ENCODE peak calls at places on chromosomes 6 and 20, in six cellular contexts. J is GM23338, S is A549, X is upper lobe of right lung, O is neural crest cell, Y is breast epithelium. U is an unnamed sample.

GRCh38 chr20:63134201-63134612 is 81.7 kb downstream of the YTHDF1 start:
- DNase-seq in X (peak), S (no peak), Y (no peak), J (peak), O (no peak), U (peak)

GRCh38 chr6:93392797-93393196 is 26.6 kb downstream of the EPHA7 start:
- DNase-seq in X (no peak), J (no peak), Y (no peak), S (no peak), O (no peak), U (no peak)

GRCh38 chr6:125041740-125042459 is 79.7 kb downstream of the RNF217 start:
- DNase-seq in O (no peak), X (no peak), Y (no peak), S (no peak), J (no peak), U (no peak)

GRCh38 chr6:160115421-160115820 is 6.2 kb upstream of the SLC22A1 start:
- DNase-seq in S (no peak), J (no peak), Y (no peak), X (peak), O (no peak), U (no peak)

GRCh38 chr6:37134622-37135191 is 35.2 kb upstream of the PIM1 start:
- DNase-seq in Y (peak), J (no peak), O (no peak), S (peak), X (no peak), U (no peak)

GRCh38 chr6:125248136-125248535 is 53.6 kb downstream of the HDDC2 start:
- DNase-seq in S (no peak), Y (no peak), O (no peak), X (no peak), J (no peak), U (no peak)

GRCh38 chr6:170096191-170096802 is 194.6 kb downstream of the DLL1 start:
- DNase-seq in Y (no peak), S (no peak), O (no peak), J (no peak), X (peak), U (peak)

GRCh38 chr6:88166493-88166900 is 350 bp upstream of the CNR1 start:
- DNase-seq in O (peak), Y (no peak), J (no peak), S (no peak), X (peak), U (peak)

GRCh38 chr6:54236984-54237383 is 71.3 kb upstream of the TINAG start:
- DNase-seq in X (no peak), S (peak), J (no peak), O (no peak), Y (no peak), U (no peak)

GRCh38 chr6:8182209-8182845 is 80.0 kb upstream of the EEF1E1 start:
- DNase-seq in X (no peak), Y (no peak), O (no peak), J (no peak), S (no peak), U (no peak)

GRCh38 chr6:66277400-66277799 is 570.4 kb upstream of the EYS start:
- DNase-seq in Y (no peak), S (no peak), J (no peak), X (no peak), O (no peak), U (no peak)

GRCh38 chr6:56359201-56359899 is 112.0 kb upstream of the COL21A1 start:
- DNase-seq in J (peak), Y (peak), X (no peak), O (peak), S (peak), U (no peak)

GRCh38 chr6:157912326-157912725 is 69.3 kb upstream of the SYNJ2 start:
- DNase-seq in J (peak), O (no peak), S (no peak), X (no peak), Y (no peak), U (no peak)

GRCh38 chr6:88045521-88046136 is 2.0 kb upstream of the SPACA1 start:
- DNase-seq in Y (no peak), J (peak), X (no peak), S (no peak), O (no peak), U (no peak)

GRCh38 chr6:44073612-44074382 is 53.5 kb downstream of the MRPL14 start:
- DNase-seq in J (peak), X (no peak), Y (no peak), S (no peak), O (peak), U (no peak)

GRCh38 chr6:22643780-22644179 is 74.4 kb downstream of the HDGFL1 start:
- DNase-seq in S (no peak), X (no peak), O (no peak), J (no peak), Y (no peak), U (peak)

GRCh38 chr6:26032387-26033131 is 54.7 kb upstream of the HFE start:
- DNase-seq in O (no peak), Y (no peak), S (peak), X (no peak), J (peak), U (no peak)

GRCh38 chr6:21594427-21595264 is 1.1 kb downstream of the SOX4 start:
- DNase-seq in S (peak), O (peak), J (peak), X (peak), Y (peak), U (no peak)

GRCh38 chr6:168302534-168302933 is 17.0 kb downstream of the DACT2 start:
- DNase-seq in X (no peak), O (no peak), S (peak), Y (no peak), J (no peak), U (no peak)

GRCh38 chr6:168305863-168306262 is 13.7 kb downstream of the DACT2 start:
- DNase-seq in X (no peak), S (no peak), O (no peak), Y (no peak), J (no peak), U (no peak)

GRCh38 chr6:168303982-168304751 is 15.4 kb downstream of the DACT2 start:
- DNase-seq in J (no peak), X (no peak), Y (no peak), S (no peak), O (no peak), U (no peak)

GRCh38 chr6:168305091-168305749 is 14.4 kb downstream of the DACT2 start:
- DNase-seq in S (no peak), Y (no peak), J (no peak), X (no peak), O (no peak), U (no peak)

DNA sequence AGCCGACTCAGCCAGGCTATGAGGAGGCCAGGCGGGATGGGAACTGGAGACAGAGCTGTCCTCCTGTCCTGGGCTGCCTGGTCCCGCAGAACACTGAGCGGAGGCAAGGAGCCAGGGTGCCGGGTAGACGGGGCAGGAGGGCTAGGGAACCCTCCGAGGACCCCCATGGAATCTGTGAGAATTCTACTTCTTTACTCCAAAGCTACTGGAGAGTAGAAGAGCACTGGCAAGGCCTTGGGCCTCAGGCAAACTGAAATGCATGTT is 14.9 kb downstream of the DACT2 start:
- DNase-seq in X (no peak), S (no peak), Y (no peak), O (no peak), J (no peak), U (peak)
- TF ChIP-seq CTCF in X (no peak), S (no peak), Y (no peak), O (no peak), J (no peak), U (no peak)

GRCh38 chr6:6105472-6106036 is 98.8 kb upstream of the NRN1 start:
- DNase-seq in S (peak), O (no peak), J (peak), X (no peak), Y (no peak), U (no peak)
- TF ChIP-seq CTCF in S (no peak), O (no peak), J (peak), X (peak), Y (no peak), U (peak)

GRCh38 chr6:41799517-41799916 is 12.0 kb downstream of the TOMM6 start:
- DNase-seq in S (no peak), Y (no peak), X (no peak), J (no peak), O (no peak), U (no peak)

GRCh38 chr6:41798901-41799300 is 11.4 kb downstream of the TOMM6 start:
- DNase-seq in O (no peak), X (no peak), S (no peak), Y (no peak), J (no peak), U (no peak)

GRCh38 chr6:41796474-41796873 is 9.0 kb downstream of the TOMM6 start:
- DNase-seq in S (no peak), O (no peak), X (no peak), Y (no peak), J (no peak), U (no peak)

GRCh38 chr6:41805830-41806774 is 18.6 kb downstream of the TOMM6 start:
- DNase-seq in Y (no peak), O (no peak), J (no peak), X (no peak), S (no peak), U (no peak)

GRCh38 chr6:41801380-41801779 is 13.9 kb downstream of the TOMM6 start:
- DNase-seq in X (no peak), J (peak), S (peak), Y (no peak), O (no peak), U (no peak)
- TF ChIP-seq CTCF in X (no peak), J (peak), S (peak), Y (no peak), O (peak), U (peak)

DNA sequence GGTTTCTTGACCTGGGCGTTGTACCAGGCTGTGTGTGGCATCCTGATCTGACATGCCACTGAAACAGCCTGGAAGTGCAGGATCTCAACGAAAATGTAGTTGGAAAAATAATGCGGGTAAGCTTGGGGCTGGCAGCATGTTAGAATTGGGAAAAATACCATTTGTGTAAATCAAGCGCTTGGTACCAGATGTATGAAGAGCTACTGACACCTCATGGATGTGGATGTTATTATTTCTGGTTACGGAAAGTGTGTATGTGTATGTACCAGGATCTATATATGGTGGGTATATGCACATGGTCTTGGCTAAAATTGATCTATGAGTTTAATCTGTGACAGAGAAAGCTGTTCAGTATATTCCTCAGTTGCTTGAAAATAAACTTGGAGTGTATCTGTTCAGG is 22.7 kb downstream of the HIVEP1 start:
- DNase-seq in S (no peak), Y (no peak), O (no peak), X (no peak), J (no peak), U (no peak)
- TF ChIP-seq CTCF in S (peak), Y (no peak), O (no peak), X (no peak), J (no peak), U (peak)

GRCh38 chr6:90297124-90297865 is 652 bp upstream of the BACH2 start:
- DNase-seq in S (no peak), O (no peak), Y (no peak), X (peak), J (peak), U (no peak)

GRCh38 chr6:90294989-90295853 is 1.4 kb downstream of the BACH2 start:
- DNase-seq in Y (peak), X (peak), J (peak), S (peak), O (peak), U (no peak)

GRCh38 chr6:90297866-90298381 is 1.3 kb upstream of the BACH2 start:
- DNase-seq in Y (no peak), S (no peak), O (no peak), J (no peak), X (no peak), U (no peak)

GRCh38 chr6:90295854-90296345 is 743 bp downstream of the BACH2 start:
- DNase-seq in Y (peak), X (peak), S (peak), J (peak), O (peak), U (no peak)

GRCh38 chr6:90296346-90297123 is at the start of gene BACH2:
- DNase-seq in J (peak), O (peak), Y (peak), S (peak), X (peak), U (no peak)
- TF ChIP-seq CTCF in J (no peak), O (peak), Y (peak), S (no peak), X (peak), U (peak)

DNA sequence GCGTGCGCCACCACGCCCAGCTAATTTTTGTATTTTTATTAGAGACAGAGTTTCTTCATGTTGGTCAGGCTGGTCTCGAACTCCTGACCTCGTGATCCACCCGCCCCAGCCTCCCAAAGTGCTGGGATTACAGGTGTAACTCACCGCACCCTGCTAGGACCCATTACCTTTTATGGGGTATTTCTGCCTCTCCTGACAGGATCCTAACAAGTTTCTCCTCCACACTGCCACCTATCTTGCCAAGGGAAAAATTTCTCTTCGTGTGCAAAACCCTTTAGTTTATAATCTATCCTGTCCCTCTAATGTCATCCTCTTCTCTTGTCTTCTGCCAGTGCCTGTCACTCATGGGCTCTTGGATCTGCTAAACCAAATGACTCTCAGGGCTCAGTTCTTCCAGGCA is 1.9 kb downstream of the STMND1 start:
- DNase-seq in Y (no peak), X (no peak), J (peak), O (no peak), S (peak), U (no peak)
- TF ChIP-seq CTCF in Y (no peak), X (no peak), J (peak), O (peak), S (peak), U (peak)

U was measured in chondrocyte.